ENCODE peak calls at places on chromosome 17, in nine cellular contexts. A is esophagus squamous epithelium, O is HCT116, Y is A549, U is tibial nerve, M is K562, W is transverse colon, Z is Peyer's patch, V is suprapubic skin. X is an unnamed sample.
A peak's percentile ranks its signal among the peaks of the same experiment; 100 is the strongest.

GRCh38 chr17:77354721-77355455 is 214.1 kb downstream of the SEC14L1 start:
- DNase-seq in A (no peak), O (no peak), Y (peak; percentile 65), U (peak; percentile 27), M (no peak), W (peak; percentile 72), Z (peak; percentile 84), V (peak; percentile 85), X (peak; percentile 94)

GRCh38 chr17:81851423-81851822 is 8.9 kb downstream of the P4HB start:
- DNase-seq in A (no peak), O (no peak), Y (no peak), U (no peak), M (no peak), W (no peak), Z (no peak), V (no peak), X (no peak)

GRCh38 chr17:81913394-81914102 is 2.3 kb upstream of the PCYT2 start:
- DNase-seq in A (no peak), O (no peak), Y (no peak), U (no peak), M (no peak), W (no peak), Z (no peak), V (no peak), X (no peak)

GRCh38 chr17:7632492-7632894 is 2.6 kb downstream of the SHBG start:
- DNase-seq in A (no peak), O (peak; percentile 54), Y (peak; percentile 71), U (no peak), M (peak; percentile 68), W (peak; percentile 40), Z (no peak), V (no peak), X (no peak)

GRCh38 chr17:64115043-64115698 is 14.8 kb downstream of the ERN1 start:
- DNase-seq in A (no peak), O (no peak), Y (no peak), U (no peak), M (no peak), W (no peak), Z (no peak), V (no peak), X (no peak)

GRCh38 chr17:38431343-38432145 is 3.3 kb downstream of the ARHGAP23 start:
- DNase-seq in A (no peak), O (no peak), Y (no peak), U (no peak), M (no peak), W (no peak), Z (no peak), V (no peak), X (no peak)

GRCh38 chr17:75764711-75765421 is at the start of gene GALK1:
- DNase-seq in A (no peak), O (no peak), Y (peak; percentile 78), U (peak; percentile 66), M (peak; percentile 85), W (peak; percentile 82), Z (peak; percentile 88), V (peak; percentile 89), X (no peak)

GRCh38 chr17:64572682-64573154 is 65.9 kb downstream of the CEP95 start:
- DNase-seq in A (no peak), O (no peak), Y (peak; percentile 7), U (no peak), M (peak; percentile 76), W (no peak), Z (no peak), V (no peak), X (no peak)

GRCh38 chr17:76716834-76717205 is 6.1 kb upstream of the MXRA7 start:
- DNase-seq in A (no peak), O (no peak), Y (no peak), U (peak; percentile 8), M (peak; percentile 25), W (no peak), Z (peak; percentile 6), V (no peak), X (no peak)

GRCh38 chr17:44095388-44095646 is 24.8 kb downstream of the G6PC3 start:
- DNase-seq in A (no peak), O (no peak), Y (no peak), U (no peak), M (no peak), W (no peak), Z (no peak), V (no peak), X (no peak)

GRCh38 chr17:44093231-44093900 is 22.8 kb downstream of the G6PC3 start:
- DNase-seq in A (no peak), O (no peak), Y (no peak), U (no peak), M (no peak), W (no peak), Z (no peak), V (no peak), X (no peak)

GRCh38 chr17:44097110-44097810 is 26.2 kb downstream of the HDAC5 start:
- DNase-seq in A (no peak), O (no peak), Y (peak; percentile 55), U (no peak), M (peak; percentile 56), W (no peak), Z (no peak), V (no peak), X (no peak)

GRCh38 chr17:44094701-44095387 is 24.3 kb downstream of the G6PC3 start:
- DNase-seq in A (no peak), O (no peak), Y (no peak), U (no peak), M (no peak), W (no peak), Z (no peak), V (no peak), X (no peak)

DNA sequence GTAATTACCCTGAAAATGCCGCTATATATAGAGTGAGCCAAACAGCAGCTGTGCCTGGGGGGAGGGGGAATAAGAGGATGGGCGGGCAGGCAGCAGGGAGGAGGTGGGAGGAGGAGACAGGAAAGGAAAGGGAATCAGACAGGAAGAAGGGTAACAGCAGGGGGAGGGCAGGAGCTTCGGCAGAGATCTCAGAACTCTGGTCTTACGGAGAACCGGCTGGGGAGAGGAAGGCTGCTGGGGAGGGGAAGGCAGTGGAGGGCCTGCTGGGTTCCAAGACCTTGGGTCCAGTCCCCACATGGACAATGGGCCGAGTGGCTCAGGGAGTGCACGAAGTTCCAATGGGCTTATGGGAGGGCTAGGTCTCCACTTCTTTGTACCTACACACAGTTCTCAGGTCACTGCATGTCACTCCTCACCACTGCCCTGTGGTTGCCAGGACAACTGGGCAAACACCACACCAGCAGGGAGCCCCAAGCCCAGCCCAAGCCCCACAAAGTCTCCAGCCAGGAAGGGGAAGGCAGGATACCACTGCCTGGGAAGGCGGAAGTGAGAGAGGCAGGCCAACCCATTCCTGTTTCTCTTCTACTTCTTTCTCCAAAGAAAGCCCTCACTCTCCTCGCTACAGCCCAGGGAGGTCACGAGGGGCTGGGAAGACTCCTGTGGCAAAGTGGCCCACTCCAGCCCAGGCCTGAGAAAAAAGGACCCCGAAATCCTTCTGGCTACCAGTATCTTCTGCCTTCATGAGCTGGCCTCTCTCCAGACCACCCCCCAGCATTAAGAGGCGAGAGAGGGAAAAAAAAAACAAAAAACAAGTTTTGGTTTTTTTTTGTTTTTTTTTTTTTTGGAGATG is 25.3 kb downstream of the G6PC3 start:
- DNase-seq in A (no peak), O (no peak), Y (peak; percentile 94), U (no peak), M (peak; percentile 93), W (peak; percentile 58), Z (no peak), V (no peak), X (no peak)
- H3K4me3 ChIP-seq in A (no peak overlapping the region), O (peak overlapping the region; percentile 50), Y (peak overlapping the region; percentile 30), U (peak overlapping the region; percentile 7), M (peak overlapping the region; percentile 31), W (peak overlapping the region; percentile 18), Z (no peak overlapping the region), V (peak overlapping the region; percentile 33), X (peak overlapping the region; percentile 19)

GRCh38 chr17:14308965-14309879 is 8.3 kb downstream of the HS3ST3B1 start:
- DNase-seq in A (peak; percentile 24), O (no peak), Y (peak; percentile 39), U (peak; percentile 49), M (peak; percentile 94), W (peak; percentile 73), Z (peak; percentile 98), V (peak; percentile 90), X (no peak)
- TF ChIP-seq POLR2A in A (peak; percentile 23), O (no peak), Y (no peak), U (no peak), M (peak; percentile 73), W (no peak), Z (no peak), V (no peak), X (no peak)

DNA sequence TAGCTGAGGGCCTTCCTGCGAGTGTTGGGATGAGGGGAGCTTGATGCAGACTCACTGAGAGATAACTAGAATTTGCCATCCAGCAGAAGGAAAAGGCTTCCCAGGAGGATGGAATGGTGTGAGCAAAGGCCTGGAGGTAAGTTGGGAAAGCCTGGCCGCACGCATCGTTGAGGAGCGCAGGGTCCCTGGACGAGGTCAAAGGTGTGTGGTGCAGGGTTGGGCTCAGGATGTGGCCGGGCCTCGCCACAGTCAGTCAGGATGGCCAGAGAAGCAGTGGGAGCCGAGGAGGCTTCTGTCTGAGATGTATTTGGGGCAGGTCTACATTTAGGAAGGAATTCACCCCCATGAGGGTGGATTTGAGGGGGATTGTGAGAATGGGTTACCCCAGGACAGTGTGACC is 16.4 kb downstream of the DRC3 start:
- DNase-seq in A (no peak), O (no peak), Y (no peak), U (no peak), M (no peak), W (no peak), Z (no peak), V (no peak), X (no peak)
- H3K27ac ChIP-seq in A (no peak overlapping the region), O (no peak overlapping the region), Y (no peak overlapping the region), U (no peak overlapping the region), M (no peak overlapping the region), W (no peak overlapping the region), Z (no peak overlapping the region), V (no peak overlapping the region), X (no peak overlapping the region)

DNA sequence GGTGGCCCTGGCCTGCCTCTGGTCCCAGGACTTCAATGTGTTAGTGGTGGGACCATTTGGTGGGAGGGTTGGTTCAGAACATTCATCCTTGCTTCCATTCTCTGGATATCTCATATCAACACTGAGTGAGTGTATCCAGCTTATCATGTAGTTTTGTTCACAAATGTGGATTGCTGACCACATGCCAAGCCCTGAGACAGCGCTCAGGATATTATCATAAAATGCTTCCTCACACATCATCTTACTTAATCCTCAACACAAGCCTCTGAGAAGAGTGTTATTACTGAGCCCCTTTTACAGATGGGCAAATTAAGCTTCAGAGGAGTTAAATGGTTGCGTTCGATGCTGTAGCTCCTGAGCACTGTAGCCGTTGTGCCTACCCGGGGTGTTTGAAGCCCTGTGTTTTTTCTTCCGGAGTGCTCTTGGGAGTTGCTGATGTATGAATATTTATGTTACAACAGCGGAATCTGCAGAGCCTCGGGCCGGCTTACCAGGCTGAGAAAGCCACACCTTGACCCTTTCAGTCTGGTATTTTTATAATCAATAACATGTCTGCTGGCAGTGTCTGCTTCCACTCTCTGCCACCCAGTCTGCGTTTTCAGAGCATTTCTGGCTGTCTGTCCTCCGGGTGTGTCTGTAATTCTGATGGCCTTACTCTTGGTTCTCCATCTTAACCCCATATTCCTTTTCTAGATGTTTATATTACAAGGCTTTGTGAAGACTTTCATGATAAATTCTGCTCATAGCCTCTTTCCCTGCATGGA is 2.8 kb downstream of the GLP2R start:
- DNase-seq in A (no peak), O (no peak), Y (no peak), U (no peak), M (no peak), W (no peak), Z (no peak), V (no peak), X (no peak)
- H3K4me3 ChIP-seq in A (no peak overlapping the region), O (no peak overlapping the region), Y (no peak overlapping the region), U (no peak overlapping the region), M (no peak overlapping the region), W (no peak overlapping the region), Z (no peak overlapping the region), V (no peak overlapping the region), X (peak overlapping the region; percentile 3)